ENCODE peak calls at places on chromosomes 6 and 20, in five cellular contexts. J, A, O, Y and S are unnamed samples.

GRCh38 chr6:6688283-6688682 is 99.8 kb downstream of the LY86 start:
- DNase-seq in Y (no peak), J (no peak), O (no peak), A (no peak), S (no peak)

GRCh38 chr6:152986978-152987377 is 4.1 kb upstream of the FBXO5 start:
- DNase-seq in O (no peak), J (no peak), A (no peak), Y (no peak), S (no peak)

GRCh38 chr20:51569815-51570741 is 27.6 kb upstream of the NFATC2 start:
- DNase-seq in Y (no peak), A (peak; percentile 82), O (peak; percentile 48), J (peak; percentile 61), S (peak; percentile 28)

GRCh38 chr20:61526907-61527306 is 274.8 kb downstream of the CDH4 start:
- DNase-seq in Y (no peak), A (peak; percentile 42), J (no peak), O (no peak), S (no peak)

GRCh38 chr6:43938178-43939101 is 168.4 kb downstream of the VEGFA start:
- DNase-seq in O (peak; percentile 12), Y (no peak), A (peak; percentile 64), J (no peak), S (no peak)

GRCh38 chr6:31639043-31639442 is 13.4 kb downstream of the BAG6 start:
- DNase-seq in J (no peak), O (no peak), A (no peak), Y (no peak), S (no peak)

GRCh38 chr6:108587258-108588059 is 26.7 kb downstream of the FOXO3 start:
- DNase-seq in Y (no peak), A (no peak), J (peak; percentile 70), O (no peak), S (peak; percentile 84)

GRCh38 chr20:54343073-54343472 is 132.3 kb upstream of the DOK5 start:
- DNase-seq in J (no peak), A (no peak), Y (no peak), O (no peak), S (no peak)

GRCh38 chr6:129115491-129115890 is 232.6 kb downstream of the LAMA2 start:
- DNase-seq in Y (no peak), O (no peak), J (no peak), A (no peak), S (no peak)

GRCh38 chr6:112216699-112217551 is 37.4 kb downstream of the LAMA4 start:
- DNase-seq in O (no peak), A (no peak), J (peak; percentile 91), Y (no peak), S (peak; percentile 66)

GRCh38 chr6:81767163-81768000 is 14.9 kb upstream of the TENT5A start:
- DNase-seq in O (no peak), J (peak; percentile 83), A (no peak), Y (no peak), S (peak; percentile 84)

GRCh38 chr6:97668716-97669115 is 385.7 kb upstream of the MMS22L start:
- DNase-seq in O (no peak), A (no peak), Y (no peak), J (no peak), S (no peak)

GRCh38 chr6:135537782-135538301 is 40.3 kb upstream of the AHI1 start:
- DNase-seq in J (peak; percentile 89), Y (no peak), O (no peak), A (no peak), S (peak; percentile 79)

GRCh38 chr6:142045380-142046270 is 87.1 kb upstream of the GJE1 start:
- DNase-seq in J (peak; percentile 77), O (no peak), Y (no peak), A (no peak), S (peak; percentile 70)

GRCh38 chr6:31585531-31585930 is 546 bp upstream of the LST1 start:
- DNase-seq in J (peak; percentile 30), O (no peak), Y (no peak), A (no peak), S (no peak)

DNA sequence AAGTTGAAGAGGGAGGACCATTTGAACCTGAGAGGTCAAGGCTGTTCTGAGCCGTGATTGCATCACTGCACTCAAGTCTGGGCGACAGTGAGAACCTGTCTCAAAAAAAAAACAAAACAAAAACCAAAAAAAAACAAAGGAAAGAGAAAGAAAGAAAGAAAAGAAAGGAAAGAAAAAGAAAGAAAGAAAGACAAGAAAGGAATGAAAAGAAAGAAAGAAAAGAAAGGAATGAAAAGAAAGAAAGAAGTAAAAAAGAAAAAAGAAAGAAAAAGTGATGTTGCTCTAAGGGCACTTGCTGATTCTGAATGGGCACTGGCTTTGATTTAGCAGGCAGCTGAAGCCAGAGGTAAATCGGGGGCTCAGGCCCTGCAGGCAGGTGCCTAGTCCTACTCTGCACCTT is 161.0 kb downstream of the MCHR2 start:
- DNase-seq in Y (no peak), J (no peak), O (no peak), A (no peak), S (no peak)
- H3K4me3 ChIP-seq in Y (no peak overlapping the region), J (no peak overlapping the region), O (no peak overlapping the region), A (no peak overlapping the region), S (no peak overlapping the region)

GRCh38 chr6:8108759-8109539 is 6.6 kb upstream of the EEF1E1 start:
- DNase-seq in A (no peak), O (no peak), Y (no peak), J (no peak), S (no peak)
- H3K4me3 ChIP-seq in A (no peak overlapping the region), O (no peak overlapping the region), Y (no peak overlapping the region), J (peak overlapping the region; percentile 31), S (no peak overlapping the region)

GRCh38 chr20:64043768-64044167 is 5.7 kb downstream of the SOX18 start:
- DNase-seq in Y (no peak), A (no peak), O (no peak), J (no peak), S (no peak)

GRCh38 chr20:64039293-64040160 is 3.5 kb downstream of the C20orf204 start:
- DNase-seq in O (no peak), Y (no peak), A (no peak), J (peak; percentile 31), S (no peak)

GRCh38 chr20:64040231-64041039 is 4.5 kb downstream of the C20orf204 start:
- DNase-seq in O (no peak), J (no peak), Y (no peak), A (no peak), S (no peak)

GRCh38 chr20:64041040-64041780 is 5.2 kb downstream of the C20orf204 start:
- DNase-seq in A (no peak), J (no peak), O (no peak), Y (no peak), S (peak; percentile 71)

GRCh38 chr20:64041781-64042771 is 6.1 kb downstream of the C20orf204 start:
- DNase-seq in O (no peak), A (no peak), Y (no peak), J (no peak), S (no peak)
- H3K4me3 ChIP-seq in O (peak overlapping the region; percentile 58), A (no peak overlapping the region), Y (peak overlapping the region; percentile 28), J (peak overlapping the region; percentile 24), S (peak overlapping the region; percentile 50)

GRCh38 chr20:4613718-4614620 is 107.7 kb upstream of the PRND start:
- DNase-seq in Y (no peak), J (peak; percentile 77), A (no peak), O (peak; percentile 39), S (peak; percentile 55)
- H3K4me3 ChIP-seq in Y (no peak overlapping the region), J (no peak overlapping the region), A (no peak overlapping the region), O (no peak overlapping the region), S (no peak overlapping the region)

GRCh38 chr6:17032595-17033591 is 69.0 kb upstream of the STMND1 start:
- DNase-seq in A (peak; percentile 82), O (peak; percentile 36), Y (peak; percentile 76), J (peak; percentile 97), S (peak; percentile 97)
- H3K4me3 ChIP-seq in A (peak overlapping the region; percentile 49), O (peak overlapping the region; percentile 38), Y (no peak overlapping the region), J (peak overlapping the region; percentile 62), S (peak overlapping the region; percentile 76)

DNA sequence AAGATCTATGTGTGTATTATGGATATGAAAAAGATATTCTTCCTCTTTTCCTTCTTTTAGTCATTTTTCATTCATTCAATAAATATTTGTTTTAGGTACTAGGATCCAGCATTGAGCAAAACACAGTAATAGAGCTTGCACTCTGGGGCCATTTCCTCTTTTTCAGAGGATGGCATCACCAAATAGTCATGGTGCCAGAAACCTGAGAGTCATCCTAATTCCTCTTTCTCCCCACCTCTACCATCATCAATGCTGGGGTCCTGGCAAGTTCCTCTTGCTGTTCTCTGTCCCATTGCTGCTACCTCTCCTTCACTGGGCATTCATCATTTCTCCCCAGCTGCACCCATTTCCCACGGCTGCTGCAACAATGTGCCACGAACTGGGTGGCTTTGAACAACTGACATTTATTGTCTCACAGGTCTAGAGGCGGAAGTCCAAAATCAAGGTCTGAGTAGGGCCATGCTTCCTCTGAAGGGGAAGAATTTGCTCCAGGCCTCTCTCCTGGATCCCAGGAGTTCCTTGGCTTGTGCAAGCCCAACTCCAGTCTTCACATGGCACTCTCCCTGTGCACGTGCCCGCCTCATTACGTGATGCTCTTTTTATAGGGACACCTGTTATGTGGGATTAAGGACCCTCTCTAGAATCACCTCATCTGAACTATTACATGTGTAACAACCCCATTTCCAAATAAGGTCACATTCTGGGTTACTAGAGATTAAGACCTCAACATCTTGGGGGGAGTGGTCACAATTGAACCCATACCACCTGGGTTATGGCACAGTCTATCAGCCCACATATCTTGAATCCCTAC is 9.5 kb upstream of the IGF2R start:
- DNase-seq in J (no peak), Y (no peak), A (no peak), O (no peak), S (no peak)
- H3K4me3 ChIP-seq in J (no peak overlapping the region), Y (no peak overlapping the region), A (no peak overlapping the region), O (no peak overlapping the region), S (peak overlapping the region; percentile 9)